ENCODE peak calls at places on chromosomes 7 and 10, in four cellular contexts. V, K, M and W are unnamed samples. For H3K36me3, the result is how much of the 10 kb centered on the place peaks cover.

GRCh38 chr7:145928937-145929336 is 187.7 kb upstream of the CNTNAP2 start:
- DNase-seq in V (no peak), K (no peak), M (no peak), W (no peak)

GRCh38 chr10:28677889-28678686 is 767 bp downstream of the BAMBI start:
- DNase-seq in V (peak), K (peak), M (no peak), W (peak)

GRCh38 chr7:30468041-30468440 is 10.5 kb downstream of the NOD1 start:
- DNase-seq in V (peak), K (no peak), M (no peak), W (no peak)

GRCh38 chr7:27159278-27160146 is 3.0 kb upstream of the HOXA7 start:
- DNase-seq in V (no peak), K (peak), M (no peak), W (no peak)

GRCh38 chr7:155444746-155445145 is 13.2 kb upstream of the EN2 start:
- DNase-seq in V (no peak), K (no peak), M (no peak), W (no peak)

GRCh38 chr7:33459340-33459751 is 330.0 kb downstream of the BBS9 start:
- DNase-seq in V (peak), K (no peak), M (peak), W (peak)

GRCh38 chr7:38775503-38775902 is 133.5 kb downstream of the VPS41 start:
- DNase-seq in V (no peak), K (no peak), M (no peak), W (no peak)

GRCh38 chr10:104234934-104235333 is 2.8 kb upstream of the CFAP43 start:
- DNase-seq in V (peak), K (no peak), M (no peak), W (no peak)

GRCh38 chr7:44698046-44698580 is 50.5 kb upstream of the ZMIZ2 start:
- DNase-seq in V (no peak), K (no peak), M (no peak), W (no peak)

GRCh38 chr10:132959296-132959961 is 17.1 kb upstream of the CFAP46 start:
- DNase-seq in V (no peak), K (no peak), M (no peak), W (no peak)

GRCh38 chr10:88881335-88881734 is 1.3 kb downstream of the STAMBPL1 start:
- DNase-seq in V (peak), K (no peak), M (no peak), W (no peak)

DNA sequence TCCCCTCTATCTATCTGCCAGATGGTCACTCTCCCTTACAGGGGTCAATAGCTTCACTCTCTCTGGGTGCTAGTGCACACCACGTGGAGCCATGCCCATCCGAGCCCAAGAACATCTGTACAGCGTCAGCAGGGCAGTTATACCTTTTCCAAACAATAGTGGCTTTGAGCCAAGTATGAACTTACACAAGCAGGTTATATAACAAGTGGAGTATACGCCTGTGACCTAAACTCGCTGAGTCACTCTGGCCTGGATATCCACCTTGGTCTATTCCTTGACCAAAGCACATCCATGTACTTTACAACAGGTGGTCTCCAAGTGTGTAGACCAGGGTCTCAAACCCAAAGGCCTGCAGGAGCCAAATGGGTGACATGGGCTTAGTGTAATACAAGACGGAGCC is 20.3 kb downstream of the PLAC9 start:
- DNase-seq in V (no peak), K (no peak), M (no peak), W (no peak)
- H3K36me3 ChIP-seq in V (half or more), K (under half), M (under half), W (under half)

GRCh38 chr10:119829429-119829828 is 43.2 kb downstream of the MCMBP start:
- DNase-seq in V (no peak), K (no peak), M (no peak), W (no peak)
- H3K36me3 ChIP-seq in V (half or more), K (half or more), M (under half), W (under half)

GRCh38 chr10:80168679-80169380 is 36.3 kb downstream of the PLAC9 start:
- DNase-seq in V (peak), K (peak), M (no peak), W (no peak)
- H3K36me3 ChIP-seq in V (half or more), K (under half), M (under half), W (under half)

DNA sequence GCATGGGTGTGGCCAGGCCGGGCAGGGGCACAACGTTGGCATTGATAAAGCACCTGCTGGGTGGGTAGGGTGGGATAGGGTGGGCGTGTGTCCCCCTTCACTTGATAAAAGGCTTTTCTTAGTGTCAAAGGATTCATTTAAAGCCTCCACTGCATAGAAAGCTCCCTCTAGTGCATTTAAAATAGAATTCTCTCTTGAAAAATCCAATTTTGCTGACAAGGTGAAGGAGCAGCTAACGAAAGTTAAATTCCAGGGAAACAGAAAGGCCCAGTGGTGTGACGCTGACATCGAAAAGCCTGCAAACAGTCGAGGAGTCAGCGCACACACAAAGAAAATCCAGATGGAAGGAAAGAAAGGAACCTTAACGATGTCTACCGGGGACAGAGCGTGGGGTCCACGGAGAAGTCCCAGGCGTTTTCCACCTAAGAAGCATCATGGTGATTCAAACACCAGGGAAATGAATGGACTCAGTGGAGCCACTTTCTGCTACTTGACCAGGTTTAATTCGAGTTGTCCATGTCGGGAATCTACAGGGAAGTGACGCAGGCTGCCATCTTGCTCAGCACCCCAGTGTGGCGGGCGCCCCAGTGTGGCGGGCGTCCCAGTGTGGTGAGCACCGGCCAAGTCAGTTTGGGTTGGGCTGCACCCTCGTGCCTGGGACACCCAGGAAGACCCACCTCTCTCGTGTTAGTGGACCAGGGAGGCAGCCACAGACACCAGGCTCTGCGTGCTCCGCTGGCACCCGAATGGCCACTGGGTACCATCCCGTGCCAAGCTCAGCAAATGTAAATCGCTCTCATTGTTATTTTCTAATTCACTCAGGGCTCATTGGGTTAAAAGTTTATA is 217.8 kb downstream of the DNAJB6 start:
- DNase-seq in V (no peak), K (no peak), M (no peak), W (no peak)
- H3K36me3 ChIP-seq in V (under half), K (under half), M (under half), W (under half)

GRCh38 chr10:122998360-122998917 is 10.2 kb downstream of the IKZF5 start:
- DNase-seq in V (no peak), K (no peak), M (no peak), W (no peak)

GRCh38 chr10:122998934-122999333 is 9.7 kb downstream of the IKZF5 start:
- DNase-seq in V (no peak), K (no peak), M (no peak), W (no peak)

GRCh38 chr10:123000155-123000554 is 8.4 kb downstream of the IKZF5 start:
- DNase-seq in V (no peak), K (no peak), M (no peak), W (no peak)

GRCh38 chr10:122997864-122998263 is 10.7 kb downstream of the IKZF5 start:
- DNase-seq in V (no peak), K (no peak), M (no peak), W (no peak)

DNA sequence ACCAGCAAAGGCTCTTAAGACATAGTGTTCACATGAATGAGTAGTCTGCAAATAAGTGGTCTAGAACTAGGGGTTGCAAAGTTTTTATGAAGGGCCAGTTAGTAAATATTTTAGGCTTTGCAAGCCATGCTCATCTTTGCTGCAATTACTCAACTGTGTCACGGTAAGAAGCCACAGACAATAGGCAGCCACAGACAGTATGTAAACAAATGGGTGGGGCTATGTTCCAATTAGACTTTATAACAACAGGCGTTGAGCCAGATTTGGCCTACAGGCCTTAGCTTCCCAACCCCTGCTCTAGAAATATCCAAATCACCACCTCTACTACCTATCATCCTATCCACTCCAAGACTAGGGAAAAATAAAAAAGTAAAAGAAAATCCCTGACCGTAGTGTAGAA is 9.2 kb downstream of the IKZF5 start:
- DNase-seq in V (no peak), K (no peak), M (no peak), W (no peak)
- H3K36me3 ChIP-seq in V (half or more), K (under half), M (under half), W (under half)

GRCh38 chr10:94192974-94193373 is 169.8 kb downstream of the NOC3L start:
- DNase-seq in V (no peak), K (no peak), M (no peak), W (no peak)

GRCh38 chr10:94192333-94192732 is 170.4 kb downstream of the NOC3L start:
- DNase-seq in V (no peak), K (no peak), M (no peak), W (no peak)

GRCh38 chr10:94193466-94193924 is 169.2 kb downstream of the NOC3L start:
- DNase-seq in V (no peak), K (no peak), M (no peak), W (no peak)

GRCh38 chr10:94197241-94197640 is 165.5 kb downstream of the NOC3L start:
- DNase-seq in V (no peak), K (no peak), M (no peak), W (no peak)

DNA sequence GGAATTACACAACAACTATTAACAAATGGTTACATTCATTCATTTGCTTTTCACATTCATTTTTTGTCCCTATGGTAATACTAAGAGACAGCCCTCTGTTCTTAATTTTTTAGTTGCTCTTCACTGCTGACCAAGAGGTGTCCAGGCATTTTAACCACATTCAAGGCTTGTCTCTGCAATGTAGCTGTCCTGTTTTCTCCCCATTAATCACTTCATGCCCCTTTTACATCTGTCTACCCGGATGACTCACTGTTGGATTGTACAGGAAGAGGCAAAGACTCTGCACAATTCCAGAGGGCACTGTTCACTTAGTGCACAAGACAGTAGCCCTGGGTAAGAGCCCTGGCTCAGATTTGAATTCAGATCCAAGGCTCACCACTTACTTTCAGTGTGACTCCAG is 168.5 kb downstream of the NOC3L start:
- DNase-seq in V (no peak), K (no peak), M (no peak), W (peak)
- H3K36me3 ChIP-seq in V (under half), K (under half), M (under half), W (under half)

DNA sequence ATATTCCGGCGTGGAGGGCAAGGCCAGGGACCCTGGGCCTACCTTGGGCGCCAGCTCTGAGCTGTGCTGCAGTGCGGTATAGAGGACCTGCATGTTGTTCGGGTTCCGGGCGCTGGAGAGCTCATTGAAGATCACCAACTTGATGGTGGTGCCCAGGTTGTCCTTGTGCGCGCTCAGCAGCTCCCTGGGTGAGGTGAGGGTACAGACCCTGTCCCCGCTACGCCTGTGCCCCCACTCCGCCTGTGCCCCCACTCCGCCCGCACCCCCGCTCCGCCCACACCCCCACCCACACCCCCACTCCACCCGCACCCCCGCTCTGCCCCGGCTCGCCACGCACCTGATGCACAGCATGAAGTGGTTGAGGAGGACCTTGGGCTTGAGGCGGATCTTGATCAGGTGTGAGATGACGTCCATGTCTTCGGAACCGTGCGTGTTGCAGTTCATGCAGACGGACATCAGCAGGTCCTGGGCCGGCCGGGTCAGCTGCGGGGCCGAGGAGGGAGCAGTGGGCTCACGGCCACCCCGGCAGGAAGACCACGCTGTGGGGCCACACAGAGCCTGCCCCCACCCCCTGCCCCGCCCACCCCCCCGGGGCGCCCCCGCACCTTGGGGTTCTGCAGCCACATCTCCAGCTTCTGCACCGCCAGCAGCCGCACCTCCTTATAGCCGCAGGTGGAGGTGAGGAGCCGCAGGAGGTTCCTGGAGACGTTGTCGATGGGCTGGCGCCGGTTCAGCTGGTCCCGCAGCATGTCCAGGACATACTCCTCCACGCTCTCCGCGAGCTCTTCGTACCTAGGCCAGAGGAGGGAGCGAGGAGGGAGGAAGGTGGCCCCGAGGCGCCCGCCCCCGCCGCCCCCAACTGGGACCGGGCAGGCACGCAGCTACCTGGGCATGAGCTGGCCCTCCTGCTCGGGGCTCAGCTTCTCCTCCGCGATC is 5.6 kb downstream of the INTS1 start:
- DNase-seq in V (no peak), K (no peak), M (no peak), W (no peak)
- H3K36me3 ChIP-seq in V (half or more), K (half or more), M (half or more), W (under half)